ENCODE peak calls at places on chromosomes 11 and 22, in four cellular contexts. S, X, G and L are unnamed samples.

GRCh38 chr11:61098778-61099177 is 3.5 kb upstream of the CD5 start:
- DNase-seq in S (no peak), X (no peak), G (no peak), L (no peak)

GRCh38 chr11:128854801-128855200 is 12.3 kb downstream of the KCNJ1 start:
- DNase-seq in S (no peak), X (no peak), G (no peak), L (no peak)

GRCh38 chr11:76830639-76831312 is 29.9 kb upstream of the ACER3 start:
- DNase-seq in S (no peak), X (no peak), G (no peak), L (no peak)

GRCh38 chr11:69080361-69080973 is 31.7 kb downstream of the TPCN2 start:
- DNase-seq in S (no peak), X (no peak), G (no peak), L (no peak)

GRCh38 chr22:34129691-34130486 is 209.6 kb upstream of the LARGE1 start:
- DNase-seq in S (no peak), X (no peak), G (no peak), L (no peak)

GRCh38 chr22:49305966-49306631 is 521.6 kb downstream of the BRD1 start:
- DNase-seq in S (peak; percentile 4), X (no peak), G (no peak), L (no peak)

GRCh38 chr11:73996161-73996747 is 12.6 kb downstream of the UCP3 start:
- DNase-seq in S (no peak), X (no peak), G (no peak), L (no peak)

GRCh38 chr22:50171319-50171964 is 911 bp downstream of the PANX2 start:
- DNase-seq in S (peak; percentile 39), X (no peak), G (no peak), L (no peak)

GRCh38 chr11:130092661-130093060 is 23.0 kb downstream of the APLP2 start:
- DNase-seq in S (no peak), X (no peak), G (no peak), L (no peak)

GRCh38 chr11:120431633-120432032 is 79.9 kb upstream of the GRIK4 start:
- DNase-seq in S (no peak), X (no peak), G (no peak), L (no peak)

GRCh38 chr11:101441747-101442146 is 142.1 kb downstream of the TRPC6 start:
- DNase-seq in S (no peak), X (no peak), G (no peak), L (no peak)

GRCh38 chr22:46053563-46054090 is 76.7 kb upstream of the WNT7B start:
- DNase-seq in S (peak; percentile 86), X (peak; percentile 63), G (peak; percentile 65), L (no peak)

GRCh38 chr22:27718186-27719032 is 83.1 kb downstream of the MN1 start:
- DNase-seq in S (peak; percentile 65), X (no peak), G (no peak), L (no peak)

GRCh38 chr11:46294365-46295309 is 17.2 kb downstream of the CREB3L1 start:
- DNase-seq in S (peak; percentile 76), X (no peak), G (no peak), L (no peak)

GRCh38 chr22:21594865-21595452 is 27.4 kb downstream of the UBE2L3 start:
- DNase-seq in S (no peak), X (no peak), G (no peak), L (no peak)

GRCh38 chr22:41745968-41746367 is 46.7 kb downstream of the MEI1 start:
- DNase-seq in S (no peak), X (no peak), G (no peak), L (no peak)

GRCh38 chr11:96484361-96484760 is 94.5 kb downstream of the JRKL start:
- DNase-seq in S (no peak), X (no peak), G (no peak), L (no peak)

GRCh38 chr11:23370580-23371275 is 510.5 kb upstream of the CCDC179 start:
- DNase-seq in S (no peak), X (no peak), G (no peak), L (no peak)

GRCh38 chr11:14251754-14252153 is 107.2 kb downstream of the RRAS2 start:
- DNase-seq in S (no peak), X (no peak), G (no peak), L (no peak)

GRCh38 chr11:96014234-96014633 is 90.3 kb upstream of the MTMR2 start:
- DNase-seq in S (no peak), X (no peak), G (peak; percentile 37), L (peak; percentile 25)

GRCh38 chr11:134358165-134358852 is 26.5 kb downstream of the GLB1L2 start:
- DNase-seq in S (no peak), X (no peak), G (no peak), L (no peak)

GRCh38 chr11:93216511-93217121 is 18.8 kb upstream of the SLC36A4 start:
- DNase-seq in S (no peak), X (peak; percentile 97), G (no peak), L (peak; percentile 88)

GRCh38 chr22:46070215-46070721 is 80.1 kb upstream of the PPARA start:
- DNase-seq in S (no peak), X (peak; percentile 42), G (no peak), L (no peak)

GRCh38 chr11:110112457-110112856 is 19.3 kb downstream of the ZC3H12C start:
- DNase-seq in S (no peak), X (no peak), G (no peak), L (no peak)

GRCh38 chr11:14904745-14905103 is 12.7 kb upstream of the CYP2R1 start:
- DNase-seq in S (peak; percentile 75), X (no peak), G (peak; percentile 78), L (no peak)

GRCh38 chr11:64459609-64460008 is 100.6 kb downstream of the RPS6KA4 start:
- DNase-seq in S (no peak), X (no peak), G (no peak), L (no peak)

GRCh38 chr11:73154178-73154577 is 12.1 kb upstream of the FCHSD2 start:
- DNase-seq in S (no peak), X (no peak), G (peak; percentile 10), L (no peak)

GRCh38 chr11:56932572-56933235 is 56.0 kb upstream of the OR5AK2 start:
- DNase-seq in S (no peak), X (no peak), G (no peak), L (no peak)

GRCh38 chr11:82722236-82722635 is 11.4 kb downstream of the FAM181B start:
- DNase-seq in S (no peak), X (no peak), G (no peak), L (no peak)

GRCh38 chr11:31355817-31356216 is 13.7 kb downstream of the DCDC1 start:
- DNase-seq in S (no peak), X (no peak), G (no peak), L (no peak)

GRCh38 chr11:44760917-44761545 is 34.3 kb downstream of the TSPAN18 start:
- DNase-seq in S (peak; percentile 56), X (no peak), G (no peak), L (no peak)

GRCh38 chr11:8080674-8081590 is at the start of gene TUB:
- DNase-seq in S (peak; percentile 64), X (no peak), G (no peak), L (peak; percentile 50)

GRCh38 chr11:117345039-117345438 is 17.4 kb downstream of the CEP164 start:
- DNase-seq in S (no peak), X (no peak), G (no peak), L (no peak)

GRCh38 chr22:31952459-31952858 is 8.1 kb downstream of the YWHAH start:
- DNase-seq in S (no peak), X (no peak), G (no peak), L (no peak)

GRCh38 chr11:83278351-83278750 is 7.8 kb downstream of the CCDC90B start:
- DNase-seq in S (no peak), X (no peak), G (no peak), L (no peak)

GRCh38 chr11:124879999-124880611 is 14.9 kb downstream of the ROBO3 start:
- DNase-seq in S (no peak), X (no peak), G (no peak), L (no peak)

GRCh38 chr11:556175-556699 is 4.3 kb downstream of the LMNTD2 start:
- DNase-seq in S (no peak), X (no peak), G (no peak), L (no peak)